ENCODE peak calls at places on chromosomes 4 and X, in six cellular contexts. One of them, this sample, is unnamed.
A peak's percentile ranks its signal among the peaks of the same experiment; 100 is the strongest.

GRCh38 chr4:141102367-141102766 is 30.9 kb downstream of the RNF150 start:
- DNase-seq in GM23248: peak; percentile 70
- DNase-seq in neural progenitor cell: no peak
- DNase-seq in SK-N-SH: peak; percentile 58
- DNase-seq in MM.1S: no peak
- DNase-seq in GM23338: no peak
- DNase-seq in this sample: peak; percentile 77

GRCh38 chrX:39301041-39301440 is 499.8 kb downstream of the MID1IP1 start:
- DNase-seq in MM.1S: no peak
- DNase-seq in GM23338: no peak
- DNase-seq in GM23248: no peak
- DNase-seq in SK-N-SH: no peak
- DNase-seq in neural progenitor cell: no peak
- DNase-seq in this sample: no peak

GRCh38 chr4:94354474-94354896 is 11.8 kb upstream of the HPGDS start:
- DNase-seq in MM.1S: no peak
- DNase-seq in GM23338: no peak
- DNase-seq in neural progenitor cell: no peak
- DNase-seq in GM23248: no peak
- DNase-seq in SK-N-SH: no peak
- DNase-seq in this sample: no peak

GRCh38 chrX:46649421-46650260 is 76.1 kb downstream of the CHST7 start:
- DNase-seq in GM23338: peak; percentile 71
- DNase-seq in neural progenitor cell: peak; percentile 45
- DNase-seq in GM23248: peak; percentile 42
- DNase-seq in SK-N-SH: peak; percentile 52
- DNase-seq in MM.1S: peak; percentile 17
- DNase-seq in this sample: no peak

GRCh38 chr4:185261971-185262370 is 52.6 kb downstream of the SNX25 start:
- DNase-seq in GM23248: no peak
- DNase-seq in SK-N-SH: no peak
- DNase-seq in neural progenitor cell: no peak
- DNase-seq in GM23338: no peak
- DNase-seq in MM.1S: no peak
- DNase-seq in this sample: no peak

GRCh38 chr4:95417531-95417930 is 131.2 kb downstream of the UNC5C start:
- DNase-seq in GM23338: no peak
- DNase-seq in SK-N-SH: no peak
- DNase-seq in GM23248: no peak
- DNase-seq in MM.1S: no peak
- DNase-seq in neural progenitor cell: no peak
- DNase-seq in this sample: peak; percentile 51

GRCh38 chr4:110352670-110353442 is 123.1 kb upstream of the ENPEP start:
- DNase-seq in GM23248: no peak
- DNase-seq in GM23338: no peak
- DNase-seq in neural progenitor cell: no peak
- DNase-seq in SK-N-SH: no peak
- DNase-seq in MM.1S: no peak
- DNase-seq in this sample: no peak

GRCh38 chr4:153497988-153498967 is 32.1 kb downstream of the TMEM131L start:
- DNase-seq in GM23338: no peak
- DNase-seq in MM.1S: no peak
- DNase-seq in SK-N-SH: no peak
- DNase-seq in neural progenitor cell: no peak
- DNase-seq in GM23248: peak; percentile 75
- DNase-seq in this sample: no peak

GRCh38 chr4:19134685-19135084 is 1113.1 kb upstream of the LCORL start:
- DNase-seq in GM23338: peak; percentile 35
- DNase-seq in SK-N-SH: no peak
- DNase-seq in GM23248: no peak
- DNase-seq in neural progenitor cell: no peak
- DNase-seq in MM.1S: no peak
- DNase-seq in this sample: no peak

GRCh38 chrX:12946838-12947544 is 27.9 kb upstream of the TMSB4X start:
- DNase-seq in neural progenitor cell: peak; percentile 91
- DNase-seq in MM.1S: peak; percentile 65
- DNase-seq in GM23248: peak; percentile 74
- DNase-seq in GM23338: peak; percentile 87
- DNase-seq in SK-N-SH: peak; percentile 62
- DNase-seq in this sample: peak; percentile 93

GRCh38 chr4:145404754-145405153 is 76.9 kb upstream of the SMAD1 start:
- DNase-seq in MM.1S: no peak
- DNase-seq in GM23338: no peak
- DNase-seq in neural progenitor cell: peak; percentile 3
- DNase-seq in GM23248: no peak
- DNase-seq in SK-N-SH: no peak
- DNase-seq in this sample: no peak

GRCh38 chr4:110970642-110971041 is 347.8 kb upstream of the PITX2 start:
- DNase-seq in GM23338: peak; percentile 92
- DNase-seq in GM23248: peak; percentile 51
- DNase-seq in MM.1S: peak; percentile 48
- DNase-seq in SK-N-SH: no peak
- DNase-seq in neural progenitor cell: peak; percentile 79
- DNase-seq in this sample: peak; percentile 53

GRCh38 chrX:64975491-64975890 is 759 bp downstream of the ZC4H2 start:
- DNase-seq in neural progenitor cell: peak; percentile 72
- DNase-seq in GM23338: peak; percentile 60
- DNase-seq in MM.1S: peak; percentile 31
- DNase-seq in SK-N-SH: peak; percentile 46
- DNase-seq in GM23248: peak; percentile 62
- DNase-seq in this sample: peak; percentile 42

GRCh38 chrX:1502241-1502640 is 34.7 kb downstream of the P2RY8 start:
- DNase-seq in GM23338: no peak
- DNase-seq in GM23248: no peak
- DNase-seq in MM.1S: no peak
- DNase-seq in SK-N-SH: no peak
- DNase-seq in neural progenitor cell: no peak
- DNase-seq in this sample: no peak
- H3F3A ChIP-seq in GM23338: no peaks in the 10 kb centered on the region
- H3F3A ChIP-seq in GM23248: no peaks in the 10 kb centered on the region
- H3F3A ChIP-seq in MM.1S: peaks cover 6% of the 10 kb centered on the region
- H3F3A ChIP-seq in SK-N-SH: no peaks in the 10 kb centered on the region
- H3F3A ChIP-seq in neural progenitor cell: no peaks in the 10 kb centered on the region
- H3F3A ChIP-seq in this sample: no peaks in the 10 kb centered on the region

GRCh38 chr4:26433556-26433955 is 56.7 kb downstream of the CCKAR start:
- DNase-seq in SK-N-SH: no peak
- DNase-seq in GM23248: no peak
- DNase-seq in GM23338: no peak
- DNase-seq in neural progenitor cell: no peak
- DNase-seq in MM.1S: no peak
- DNase-seq in this sample: no peak
- H3K27ac ChIP-seq in SK-N-SH: no peak overlapping the region
- H3K27ac ChIP-seq in GM23248: no peak overlapping the region
- H3K27ac ChIP-seq in GM23338: no peak overlapping the region
- H3K27ac ChIP-seq in neural progenitor cell: no peak overlapping the region
- H3K27ac ChIP-seq in MM.1S: no peak overlapping the region
- H3K27ac ChIP-seq in this sample: no peak overlapping the region

DNA sequence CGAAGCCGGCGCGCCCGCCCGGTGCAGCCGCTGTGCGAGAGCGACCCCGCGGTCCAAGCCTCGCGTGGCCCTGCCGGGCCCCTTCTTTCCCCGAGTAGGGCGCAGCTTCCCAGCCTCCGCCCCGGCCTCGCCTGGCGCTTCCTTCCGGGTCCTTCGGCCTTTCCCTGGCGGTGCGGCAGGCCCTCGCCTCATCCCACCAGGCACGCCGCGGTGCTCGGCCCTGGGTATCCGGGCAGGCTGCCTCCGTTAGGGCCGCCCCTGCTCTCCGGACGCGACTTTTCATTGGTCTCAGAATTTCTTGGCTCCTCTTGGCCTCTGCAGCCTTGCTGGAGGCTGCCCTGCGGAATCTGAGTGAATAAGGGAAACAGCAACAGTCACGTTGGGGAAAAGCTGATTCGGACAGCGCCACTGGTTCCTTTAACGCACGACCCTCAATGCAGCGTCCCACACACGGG is 429 bp downstream of the UVSSA start:
- DNase-seq in SK-N-SH: peak; percentile 88
- DNase-seq in neural progenitor cell: no peak
- DNase-seq in GM23248: peak; percentile 96
- DNase-seq in GM23338: peak; percentile 77
- DNase-seq in MM.1S: peak; percentile 75
- DNase-seq in this sample: peak; percentile 55
- TF ChIP-seq EZH2phosphoT487 in SK-N-SH: no peak
- TF ChIP-seq EZH2phosphoT487 in neural progenitor cell: no peak
- TF ChIP-seq EZH2phosphoT487 in GM23248: no peak
- TF ChIP-seq EZH2phosphoT487 in GM23338: no peak
- TF ChIP-seq EZH2phosphoT487 in MM.1S: no peak
- TF ChIP-seq EZH2phosphoT487 in this sample: no peak

DNA sequence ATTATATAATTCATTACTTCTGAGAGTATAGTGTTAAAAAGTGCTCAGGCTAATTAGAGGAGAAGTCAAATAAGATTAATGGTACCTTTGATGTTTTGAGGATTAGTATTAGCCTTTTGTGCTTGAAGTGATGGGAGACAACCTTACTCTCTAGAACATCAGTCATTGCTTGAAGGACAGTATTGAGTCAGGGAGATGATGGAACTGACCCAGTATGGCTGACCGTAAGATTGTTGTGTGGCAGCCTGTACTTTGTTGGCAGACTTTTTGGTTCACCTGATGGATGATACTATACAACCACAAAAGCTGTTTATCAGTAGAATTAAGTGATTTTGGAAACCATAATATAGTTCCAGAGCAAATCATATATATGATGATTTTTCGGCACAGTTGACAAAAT is 9.9 kb downstream of the OGT start:
- DNase-seq in GM23248: peak; percentile 28
- DNase-seq in MM.1S: no peak
- DNase-seq in GM23338: no peak
- DNase-seq in SK-N-SH: no peak
- DNase-seq in neural progenitor cell: no peak
- DNase-seq in this sample: peak; percentile 20
- H3F3A ChIP-seq in GM23248: peaks cover 52% of the 10 kb centered on the region
- H3F3A ChIP-seq in MM.1S: no peaks in the 10 kb centered on the region
- H3F3A ChIP-seq in GM23338: no peaks in the 10 kb centered on the region
- H3F3A ChIP-seq in SK-N-SH: peaks cover 40% of the 10 kb centered on the region
- H3F3A ChIP-seq in neural progenitor cell: no peaks in the 10 kb centered on the region
- H3F3A ChIP-seq in this sample: peaks cover 17% of the 10 kb centered on the region

GRCh38 chr4:38531126-38531737 is 132.8 kb upstream of the KLF3 start:
- DNase-seq in neural progenitor cell: peak; percentile 45
- DNase-seq in GM23338: peak; percentile 30
- DNase-seq in SK-N-SH: peak; percentile 7
- DNase-seq in GM23248: no peak
- DNase-seq in MM.1S: peak; percentile 58
- DNase-seq in this sample: no peak

GRCh38 chr4:38533024-38533556 is 130.9 kb upstream of the KLF3 start:
- DNase-seq in SK-N-SH: no peak
- DNase-seq in MM.1S: no peak
- DNase-seq in GM23338: no peak
- DNase-seq in neural progenitor cell: no peak
- DNase-seq in GM23248: no peak
- DNase-seq in this sample: no peak

GRCh38 chr4:38529189-38530115 is 134.5 kb upstream of the KLF3 start:
- DNase-seq in MM.1S: no peak
- DNase-seq in SK-N-SH: no peak
- DNase-seq in GM23338: peak; percentile 8
- DNase-seq in neural progenitor cell: no peak
- DNase-seq in GM23248: no peak
- DNase-seq in this sample: peak; percentile 77

GRCh38 chr4:38534344-38534743 is 129.7 kb upstream of the KLF3 start:
- DNase-seq in GM23338: no peak
- DNase-seq in neural progenitor cell: no peak
- DNase-seq in SK-N-SH: no peak
- DNase-seq in GM23248: no peak
- DNase-seq in MM.1S: no peak
- DNase-seq in this sample: no peak

GRCh38 chr4:38530486-38530885 is 133.5 kb upstream of the KLF3 start:
- DNase-seq in GM23248: no peak
- DNase-seq in SK-N-SH: no peak
- DNase-seq in MM.1S: no peak
- DNase-seq in GM23338: no peak
- DNase-seq in neural progenitor cell: no peak
- DNase-seq in this sample: no peak
- H3K27ac ChIP-seq in GM23248: no peak overlapping the region
- H3K27ac ChIP-seq in SK-N-SH: no peak overlapping the region
- H3K27ac ChIP-seq in MM.1S: no peak overlapping the region
- H3K27ac ChIP-seq in GM23338: no peak overlapping the region
- H3K27ac ChIP-seq in neural progenitor cell: no peak overlapping the region
- H3K27ac ChIP-seq in this sample: peak overlapping the region; percentile 57

GRCh38 chr4:118738999-118739690 is 54.0 kb downstream of the METTL14 start:
- DNase-seq in MM.1S: no peak
- DNase-seq in SK-N-SH: no peak
- DNase-seq in GM23248: peak; percentile 31
- DNase-seq in neural progenitor cell: no peak
- DNase-seq in GM23338: no peak
- DNase-seq in this sample: no peak
- TF ChIP-seq EZH2phosphoT487 in MM.1S: no peak
- TF ChIP-seq EZH2phosphoT487 in SK-N-SH: no peak
- TF ChIP-seq EZH2phosphoT487 in GM23248: no peak
- TF ChIP-seq EZH2phosphoT487 in neural progenitor cell: no peak
- TF ChIP-seq EZH2phosphoT487 in GM23338: no peak
- TF ChIP-seq EZH2phosphoT487 in this sample: no peak

DNA sequence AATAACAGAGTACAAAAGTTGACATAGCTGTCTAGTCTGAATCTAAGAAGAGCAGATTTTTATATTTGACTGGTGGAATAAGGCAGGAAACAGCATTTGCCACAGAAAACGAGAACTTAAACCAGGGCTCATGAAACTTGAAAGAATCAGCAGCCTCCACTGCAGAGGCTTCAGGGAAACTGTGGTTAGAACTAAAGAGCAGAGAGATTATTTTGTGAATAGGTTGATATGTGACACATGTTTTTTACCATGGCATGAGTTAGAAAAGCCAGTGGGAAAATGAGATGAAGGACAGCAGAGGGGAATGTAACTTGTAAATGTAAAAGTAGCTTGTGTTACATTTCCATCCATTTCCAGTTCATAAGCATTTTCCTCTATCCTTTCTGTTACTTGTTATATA is 63.7 kb upstream of the CAMK2D start:
- DNase-seq in GM23248: no peak
- DNase-seq in MM.1S: peak; percentile 74
- DNase-seq in neural progenitor cell: no peak
- DNase-seq in GM23338: no peak
- DNase-seq in SK-N-SH: no peak
- DNase-seq in this sample: no peak
- H3F3A ChIP-seq in GM23248: peaks cover 24% of the 10 kb centered on the region
- H3F3A ChIP-seq in MM.1S: peaks cover 25% of the 10 kb centered on the region
- H3F3A ChIP-seq in neural progenitor cell: no peaks in the 10 kb centered on the region
- H3F3A ChIP-seq in GM23338: no peaks in the 10 kb centered on the region
- H3F3A ChIP-seq in SK-N-SH: peaks cover 3% of the 10 kb centered on the region
- H3F3A ChIP-seq in this sample: no peaks in the 10 kb centered on the region